ENCODE peak calls at places on chromosomes 13 and 19, in eight cellular contexts. M is mammary epithelial cell; A is AG10803; P is ovary; K is NCI-H1092; O is GM23248; R is NCI-H1105; B is stimulated activated CD4-positive, alpha-beta T cell treated with anti-CD3 and anti-CD28 coated beads, Interleukin-1b, Interleukin-23, amount 100 ng/mL, for 48 hours. G is an unnamed sample.
A peak's percentile ranks its signal among the peaks of the same experiment; 100 is the strongest.

GRCh38 chr13:29266261-29266660 is 329.2 kb downstream of the SLC7A1 start:
- DNase-seq in M (no peak), A (no peak), P (no peak), K (no peak), O (no peak), R (no peak), B (no peak), G (no peak)

GRCh38 chr19:55467236-55468053 is 2.9 kb upstream of the C19orf85 start:
- DNase-seq in M (peak; percentile 38), A (peak; percentile 86), P (peak; percentile 81), K (no peak), O (peak; percentile 81), R (no peak), B (peak; percentile 51), G (peak; percentile 62)

GRCh38 chr13:98878421-98879126 is 99.3 kb downstream of the DOCK9 start:
- DNase-seq in M (no peak), A (peak; percentile 6), P (no peak), K (no peak), O (no peak), R (no peak), B (no peak), G (no peak)

GRCh38 chr19:33906578-33907335 is 110.1 kb downstream of the KCTD15 start:
- DNase-seq in M (peak; percentile 37), A (peak; percentile 5), P (peak; percentile 28), K (no peak), O (peak; percentile 35), R (no peak), B (no peak), G (no peak)

GRCh38 chr19:48965806-48966540 is 864 bp downstream of the FTL start:
- DNase-seq in M (peak; percentile 88), A (peak; percentile 76), P (peak; percentile 89), K (peak; percentile 72), O (peak; percentile 92), R (peak; percentile 89), B (peak; percentile 92), G (peak; percentile 89)

GRCh38 chr13:43023244-43023931 is at the start of gene DNAJC15:
- DNase-seq in M (no peak), A (peak; percentile 86), P (peak; percentile 61), K (no peak), O (peak; percentile 94), R (no peak), B (peak; percentile 78), G (peak; percentile 80)

GRCh38 chr19:13212759-13213330 is 62.6 kb downstream of the IER2 start:
- DNase-seq in M (peak; percentile 33), A (peak; percentile 41), P (peak; percentile 25), K (peak; percentile 8), O (peak; percentile 64), R (no peak), B (peak; percentile 81), G (peak; percentile 53)

GRCh38 chr19:54660967-54661366 is 1.8 kb upstream of the LILRB4 start:
- DNase-seq in M (no peak), A (no peak), P (no peak), K (no peak), O (no peak), R (no peak), B (no peak), G (no peak)

GRCh38 chr13:34816118-34816517 is 126.0 kb upstream of the NBEA start:
- DNase-seq in M (no peak), A (no peak), P (no peak), K (no peak), O (no peak), R (no peak), B (no peak), G (no peak)

GRCh38 chr13:113361406-113361805 is 2.5 kb downstream of the GRTP1 start:
- DNase-seq in M (no peak), A (no peak), P (no peak), K (no peak), O (no peak), R (no peak), B (no peak), G (no peak)

GRCh38 chr13:27018882-27019281 is 152.7 kb downstream of the USP12 start:
- DNase-seq in M (no peak), A (no peak), P (no peak), K (no peak), O (no peak), R (no peak), B (no peak), G (no peak)

GRCh38 chr19:49200238-49200862 is 42.8 kb downstream of the TRPM4 start:
- DNase-seq in M (no peak), A (no peak), P (no peak), K (no peak), O (peak; percentile 61), R (no peak), B (peak; percentile 32), G (no peak)

GRCh38 chr19:38263696-38264485 is 482 bp upstream of the SPINT2 start:
- DNase-seq in M (peak; percentile 95), A (peak; percentile 81), P (no peak), K (peak; percentile 40), O (peak; percentile 64), R (peak; percentile 95), B (peak; percentile 85), G (peak; percentile 86)

GRCh38 chr19:677601-678380 is 1.6 kb downstream of the FSTL3 start:
- DNase-seq in M (peak; percentile 82), A (no peak), P (no peak), K (no peak), O (peak; percentile 42), R (no peak), B (no peak), G (no peak)

GRCh38 chr13:109979186-109979585 is 192.8 kb upstream of the IRS2 start:
- DNase-seq in M (peak; percentile 76), A (no peak), P (no peak), K (no peak), O (no peak), R (no peak), B (no peak), G (no peak)

GRCh38 chr13:67069117-67069767 is 160.9 kb downstream of the PCDH9 start:
- DNase-seq in M (no peak), A (no peak), P (no peak), K (no peak), O (no peak), R (no peak), B (no peak), G (no peak)

GRCh38 chr19:1658446-1659433 is 6.3 kb upstream of the TCF3 start:
- DNase-seq in M (no peak), A (no peak), P (no peak), K (no peak), O (no peak), R (no peak), B (no peak), G (no peak)

GRCh38 chr19:38319421-38320258 is at the start of gene KCNK6:
- DNase-seq in M (peak; percentile 71), A (peak; percentile 15), P (peak; percentile 73), K (no peak), O (peak; percentile 71), R (no peak), B (peak; percentile 35), G (peak; percentile 64)

GRCh38 chr19:11446652-11447301 is 11.3 kb downstream of the PRKCSH start:
- DNase-seq in M (no peak), A (no peak), P (peak; percentile 56), K (peak; percentile 12), O (peak; percentile 60), R (no peak), B (peak; percentile 35), G (no peak)

GRCh38 chr19:16040642-16041041 is 35.7 kb upstream of the TPM4 start:
- DNase-seq in M (no peak), A (peak; percentile 71), P (no peak), K (no peak), O (peak; percentile 59), R (no peak), B (no peak), G (no peak)

GRCh38 chr13:73585236-73585635 is 526.4 kb downstream of the KLF5 start:
- DNase-seq in M (peak; percentile 37), A (no peak), P (no peak), K (no peak), O (no peak), R (no peak), B (no peak), G (no peak)

GRCh38 chr19:51365211-51366049 is 758 bp downstream of the ETFB start:
- DNase-seq in M (peak; percentile 24), A (peak; percentile 41), P (peak; percentile 48), K (no peak), O (peak; percentile 84), R (no peak), B (no peak), G (no peak)

GRCh38 chr19:46350029-46350757 is 3.3 kb downstream of the PPP5C start:
- DNase-seq in M (peak; percentile 21), A (no peak), P (no peak), K (no peak), O (no peak), R (no peak), B (no peak), G (no peak)

GRCh38 chr19:3186377-3186688 is 603 bp downstream of the NCLN start:
- DNase-seq in M (peak; percentile 15), A (no peak), P (peak; percentile 58), K (no peak), O (peak; percentile 47), R (no peak), B (no peak), G (no peak)

GRCh38 chr19:40326201-40326600 is 22.0 kb downstream of the C19orf47 start:
- DNase-seq in M (no peak), A (no peak), P (no peak), K (no peak), O (no peak), R (no peak), B (no peak), G (no peak)

GRCh38 chr13:102881819-102882686 is 36.2 kb downstream of the ERCC5 start:
- DNase-seq in M (no peak), A (no peak), P (no peak), K (no peak), O (no peak), R (no peak), B (no peak), G (no peak)

GRCh38 chr13:28486144-28486543 is 8.8 kb downstream of the FLT1 start:
- DNase-seq in M (no peak), A (no peak), P (no peak), K (no peak), O (no peak), R (no peak), B (no peak), G (no peak)

GRCh38 chr13:74443623-74444022 is 309.4 kb upstream of the KLF12 start:
- DNase-seq in M (peak; percentile 79), A (peak; percentile 84), P (no peak), K (no peak), O (peak; percentile 85), R (no peak), B (no peak), G (no peak)

GRCh38 chr13:51453308-51453958 is 597 bp upstream of the INTS6 start:
- DNase-seq in M (no peak), A (no peak), P (no peak), K (peak; percentile 81), O (peak; percentile 87), R (peak; percentile 72), B (peak; percentile 75), G (peak; percentile 82)

GRCh38 chr19:12815088-12815487 is 8.7 kb downstream of the RNASEH2A start:
- DNase-seq in M (no peak), A (no peak), P (no peak), K (no peak), O (no peak), R (no peak), B (no peak), G (no peak)

GRCh38 chr13:77980592-77980991 is 62.0 kb upstream of the EDNRB start:
- DNase-seq in M (peak; percentile 72), A (peak; percentile 67), P (no peak), K (no peak), O (peak; percentile 81), R (no peak), B (no peak), G (no peak)

GRCh38 chr13:85093808-85094207 is 705.4 kb downstream of the SLITRK6 start:
- DNase-seq in M (peak; percentile 73), A (no peak), P (no peak), K (no peak), O (no peak), R (no peak), B (no peak), G (no peak)

GRCh38 chr19:11195681-11196080 is 1.7 kb downstream of the KANK2 start:
- DNase-seq in M (no peak), A (no peak), P (no peak), K (no peak), O (no peak), R (no peak), B (no peak), G (no peak)

GRCh38 chr13:28754698-28755545 is 36.2 kb upstream of the SLC46A3 start:
- DNase-seq in M (no peak), A (peak; percentile 48), P (no peak), K (no peak), O (peak; percentile 26), R (no peak), B (no peak), G (no peak)

G was measured in T-helper 2 cell treated with Interferon-gamma antibody and Interleukin-4, amounts not matched to agents 5 μg/mL and 100 μg/mL, for 36 hours.